ENCODE peak calls at places on chromosomes 7 and 10, in nine cellular contexts. S, H, J, V, R, L, Z, G and X are unnamed samples.

GRCh38 chr10:83603708-83604107 is 535.6 kb upstream of the GHITM start:
- DNase-seq in G (no peak), Z (no peak), J (no peak), H (peak), R (no peak), V (no peak), L (no peak), S (no peak), X (no peak)

GRCh38 chr10:81874878-81875679 is at the start of gene NRG3:
- DNase-seq in L (no peak), Z (no peak), J (no peak), H (no peak), V (no peak), G (no peak), R (no peak), S (no peak), X (no peak)

GRCh38 chr10:88113232-88113631 is 249.8 kb downstream of the PTEN start:
- DNase-seq in Z (no peak), J (no peak), H (peak), V (no peak), G (no peak), L (no peak), S (no peak), R (no peak), X (no peak)

GRCh38 chr7:35571596-35572240 is 123.2 kb downstream of the HERPUD2 start:
- DNase-seq in L (no peak), R (no peak), V (no peak), S (no peak), J (no peak), G (no peak), Z (no peak), H (peak), X (no peak)

GRCh38 chr7:84705079-84705478 is 481.8 kb downstream of the SEMA3D start:
- DNase-seq in R (no peak), V (no peak), L (no peak), G (no peak), S (no peak), J (no peak), Z (no peak), H (no peak), X (no peak)

GRCh38 chr10:72259491-72260214 is 14.1 kb upstream of the DDIT4 start:
- DNase-seq in R (peak), J (no peak), H (peak), Z (peak), L (no peak), S (no peak), G (peak), V (no peak), X (peak)

GRCh38 chr7:1742555-1743303 is 72.7 kb downstream of the ELFN1 start:
- DNase-seq in S (peak), G (peak), R (no peak), J (peak), H (peak), V (peak), L (no peak), Z (no peak), X (peak)

GRCh38 chr7:19948160-19948559 is 174.7 kb upstream of the TMEM196 start:
- DNase-seq in V (no peak), J (no peak), H (no peak), S (no peak), Z (no peak), L (no peak), G (no peak), R (no peak), X (no peak)

GRCh38 chr10:127398140-127398966 is 150.8 kb upstream of the NPS start:
- DNase-seq in R (no peak), J (no peak), G (peak), L (no peak), H (no peak), Z (no peak), S (no peak), V (no peak), X (no peak)

GRCh38 chr10:37703074-37703473 is 154.3 kb downstream of the ZNF248 start:
- DNase-seq in G (no peak), S (no peak), Z (no peak), H (no peak), L (no peak), V (no peak), J (no peak), R (no peak), X (peak)

GRCh38 chr10:84308481-84309304 is 19.7 kb upstream of the CCSER2 start:
- DNase-seq in L (no peak), V (peak), S (no peak), R (no peak), G (peak), Z (no peak), H (peak), J (no peak), X (peak)

GRCh38 chr7:51012569-51013217 is 230.0 kb upstream of the GRB10 start:
- DNase-seq in J (no peak), H (no peak), Z (no peak), V (no peak), L (no peak), R (no peak), S (no peak), G (no peak), X (no peak)

GRCh38 chr10:98567396-98567795 is 120.7 kb upstream of the HPS1 start:
- DNase-seq in Z (no peak), H (no peak), J (no peak), S (no peak), L (no peak), R (no peak), V (no peak), G (no peak), X (no peak)

GRCh38 chr7:158829342-158830210 is at the start of gene ESYT2:
- DNase-seq in H (peak), S (peak), Z (peak), J (peak), G (peak), V (peak), R (peak), L (peak), X (peak)
- TF ChIP-seq POLR2A in H (peak), S (peak), Z (peak), J (peak), G (peak), V (peak), R (peak), L (peak), X (peak)

DNA sequence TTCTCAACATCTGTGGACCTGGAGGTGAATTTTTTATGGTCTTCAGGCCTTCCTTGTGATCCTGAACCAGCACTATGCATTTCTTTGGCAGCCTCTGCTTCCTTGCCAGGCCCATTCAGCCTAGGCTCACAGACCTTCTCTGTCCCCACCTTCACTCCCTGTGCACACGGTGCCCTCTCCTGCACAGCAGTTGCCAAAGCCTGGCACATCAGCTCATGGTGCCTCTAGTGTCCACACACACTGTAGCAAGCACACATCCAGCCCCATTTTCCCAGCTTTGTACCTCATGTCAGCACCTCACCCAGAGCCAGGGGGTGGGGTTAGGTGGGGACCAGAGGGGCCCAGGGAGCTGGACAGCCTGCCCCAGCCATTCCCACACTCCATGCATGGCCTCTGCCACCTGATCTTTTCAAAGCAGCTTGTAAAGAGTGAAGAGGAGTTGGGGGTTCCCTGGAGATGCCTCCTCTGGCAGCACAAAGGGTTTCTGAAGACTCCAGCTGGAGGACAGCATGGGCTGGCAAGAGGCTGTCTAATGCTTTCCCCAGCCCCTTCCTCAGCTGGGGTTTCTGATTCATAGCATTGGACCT is 57.9 kb upstream of the TMEM72 start:
- DNase-seq in Z (no peak), H (peak), R (no peak), G (peak), J (no peak), S (no peak), L (no peak), V (no peak), X (no peak)
- TF ChIP-seq CTCF in Z (no peak), H (peak), R (no peak), G (peak), J (no peak), S (no peak), L (peak), V (peak), X (no peak)

GRCh38 chr7:138387755-138388475 is 72.1 kb upstream of the TRIM24 start:
- DNase-seq in S (no peak), L (no peak), V (no peak), Z (no peak), R (no peak), G (no peak), J (no peak), H (no peak), X (no peak)

GRCh38 chr7:138388673-138389491 is 71.2 kb upstream of the TRIM24 start:
- DNase-seq in R (no peak), J (no peak), H (no peak), V (no peak), L (no peak), G (no peak), S (no peak), Z (peak), X (no peak)

GRCh38 chr7:138383166-138383565 is 76.9 kb upstream of the TRIM24 start:
- DNase-seq in S (no peak), H (no peak), Z (no peak), G (no peak), V (no peak), L (no peak), J (no peak), R (no peak), X (no peak)

GRCh38 chr7:138386821-138387220 is 73.2 kb upstream of the TRIM24 start:
- DNase-seq in H (no peak), G (no peak), S (no peak), V (no peak), Z (no peak), J (no peak), L (no peak), R (no peak), X (no peak)
- TF ChIP-seq POLR2A in H (no peak), G (no peak), S (no peak), V (no peak), Z (no peak), J (no peak), L (no peak), R (no peak), X (no peak)

GRCh38 chr7:106891545-106892410 is 26.7 kb downstream of the PIK3CG start:
- DNase-seq in J (no peak), V (no peak), H (no peak), G (no peak), S (no peak), Z (no peak), L (no peak), R (no peak), X (no peak)
- TF ChIP-seq CTCF in J (no peak), V (no peak), H (no peak), G (no peak), S (no peak), Z (no peak), L (no peak), R (no peak), X (no peak)

DNA sequence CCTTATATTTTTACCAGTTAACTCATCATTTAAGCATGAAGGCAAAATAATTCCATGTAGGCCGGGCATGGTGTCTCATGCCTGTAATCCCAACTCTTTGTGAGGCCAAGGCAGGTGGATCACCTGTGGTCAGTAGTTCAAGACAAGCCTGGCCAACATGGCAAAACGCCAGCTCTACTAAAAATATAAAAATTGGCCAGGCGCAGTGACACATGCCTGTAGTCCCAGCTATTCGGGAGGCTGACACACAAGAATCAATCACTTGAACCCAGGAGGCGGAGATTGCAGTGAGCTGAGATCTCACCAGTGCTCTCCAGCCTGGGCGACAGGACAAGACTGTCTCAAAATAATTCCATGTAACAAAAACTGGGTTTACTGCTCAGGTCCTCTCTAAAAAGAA is 18.3 kb downstream of the HNRNPA2B1 start:
- DNase-seq in R (no peak), H (peak), Z (no peak), V (no peak), G (no peak), J (no peak), S (no peak), L (no peak), X (no peak)
- TF ChIP-seq POLR2A in R (no peak), H (peak), Z (no peak), V (no peak), G (no peak), J (no peak), S (no peak), L (peak), X (no peak)

GRCh38 chr7:124992881-124993562 is 63.4 kb upstream of the POT1 start:
- DNase-seq in Z (peak), S (no peak), H (no peak), G (peak), R (no peak), V (no peak), J (no peak), L (no peak), X (no peak)

GRCh38 chr7:124996778-124997177 is 67.2 kb upstream of the POT1 start:
- DNase-seq in L (no peak), J (no peak), S (no peak), H (peak), R (no peak), G (no peak), Z (peak), V (no peak), X (no peak)
- TF ChIP-seq CTCF in L (no peak), J (no peak), S (no peak), H (no peak), R (no peak), G (no peak), Z (peak), V (no peak), X (no peak)

DNA sequence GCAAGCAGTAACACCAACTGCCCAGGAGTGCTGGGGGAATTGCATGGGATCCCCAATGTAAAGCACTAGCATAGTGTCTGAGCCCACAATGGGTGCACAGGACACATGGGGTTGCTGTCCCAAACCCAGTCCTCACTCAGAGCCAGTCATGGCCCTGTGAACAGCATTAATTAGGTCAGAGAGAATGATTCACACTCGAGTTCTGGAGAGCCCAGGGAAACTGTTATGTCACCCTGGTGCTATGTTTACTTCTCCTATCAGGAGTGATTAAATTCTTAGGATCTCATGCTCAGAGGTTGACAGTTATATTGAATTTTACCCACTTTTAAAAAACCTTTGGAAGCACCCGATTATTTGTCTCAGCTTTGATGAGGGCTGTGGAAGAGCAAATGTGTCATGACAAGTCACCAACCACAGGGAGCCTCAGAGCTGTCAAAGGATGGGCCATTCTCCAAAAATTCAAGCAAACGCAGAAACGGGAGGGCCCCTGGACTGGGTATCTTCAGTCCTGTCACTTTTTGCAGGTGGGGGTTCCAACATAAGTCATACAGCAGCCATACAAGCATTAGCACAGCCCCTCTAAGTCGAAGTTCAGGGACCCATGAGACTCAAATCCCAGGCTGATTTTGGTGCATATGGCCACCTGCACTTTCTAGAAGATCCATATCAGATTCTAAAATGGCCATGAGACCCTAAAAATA is 1.3 kb upstream of the RASSF4 start:
- DNase-seq in S (no peak), H (no peak), Z (no peak), G (peak), L (no peak), R (peak), V (peak), J (no peak), X (peak)
- TF ChIP-seq POLR2A in S (no peak), H (no peak), Z (no peak), G (no peak), L (no peak), R (no peak), V (peak), J (no peak), X (no peak)